ENCODE peak calls at places on chromosomes 2 and 18, in four cellular contexts. One of them, this sample, is unnamed.

GRCh38 chr2:146940016-146940685 is 904.7 kb upstream of the ACVR2A start:
- DNase-seq in choroid plexus epithelial cell: peak
- DNase-seq in H1: no peak
- DNase-seq in uterus: no peak
- DNase-seq in this sample: no peak

GRCh38 chr2:213233438-213234330 is 50.6 kb upstream of the SPAG16 start:
- DNase-seq in choroid plexus epithelial cell: no peak
- DNase-seq in H1: no peak
- DNase-seq in uterus: no peak
- DNase-seq in this sample: no peak

GRCh38 chr2:83196225-83196624 is 1262.9 kb downstream of the SUCLG1 start:
- DNase-seq in choroid plexus epithelial cell: peak
- DNase-seq in H1: no peak
- DNase-seq in uterus: no peak
- DNase-seq in this sample: peak

GRCh38 chr2:67259581-67260347 is 137.4 kb upstream of the ETAA1 start:
- DNase-seq in choroid plexus epithelial cell: peak
- DNase-seq in H1: no peak
- DNase-seq in uterus: peak
- DNase-seq in this sample: peak

GRCh38 chr2:165872101-165872791 is 78.2 kb upstream of the GALNT3 start:
- DNase-seq in choroid plexus epithelial cell: no peak
- DNase-seq in H1: no peak
- DNase-seq in uterus: no peak
- DNase-seq in this sample: no peak

GRCh38 chr2:181546086-181546485 is 88.9 kb downstream of the ITGA4 start:
- DNase-seq in choroid plexus epithelial cell: peak
- DNase-seq in H1: no peak
- DNase-seq in uterus: no peak
- DNase-seq in this sample: peak

GRCh38 chr18:44733069-44733753 is 52.5 kb downstream of the SETBP1 start:
- DNase-seq in choroid plexus epithelial cell: peak
- DNase-seq in H1: no peak
- DNase-seq in uterus: peak
- DNase-seq in this sample: peak

GRCh38 chr2:29110916-29111315 is 4.3 kb upstream of the CLIP4 start:
- DNase-seq in choroid plexus epithelial cell: peak
- DNase-seq in H1: no peak
- DNase-seq in uterus: no peak
- DNase-seq in this sample: peak

GRCh38 chr2:11676640-11677039 is 6.6 kb upstream of the NTSR2 start:
- DNase-seq in choroid plexus epithelial cell: peak
- DNase-seq in H1: no peak
- DNase-seq in uterus: no peak
- DNase-seq in this sample: no peak

GRCh38 chr2:241870081-241870541 is 582 bp downstream of the RTP5 start:
- DNase-seq in choroid plexus epithelial cell: no peak
- DNase-seq in H1: no peak
- DNase-seq in uterus: no peak
- DNase-seq in this sample: no peak

GRCh38 chr2:72794572-72794971 is 31.3 kb downstream of the EXOC6B start:
- DNase-seq in choroid plexus epithelial cell: no peak
- DNase-seq in H1: no peak
- DNase-seq in uterus: no peak
- DNase-seq in this sample: no peak

GRCh38 chr2:45904267-45904921 is 252.9 kb downstream of the PRKCE start:
- DNase-seq in choroid plexus epithelial cell: no peak
- DNase-seq in H1: no peak
- DNase-seq in uterus: no peak
- DNase-seq in this sample: peak

GRCh38 chr2:72859831-72860262 is 27.4 kb upstream of the SPR start:
- DNase-seq in choroid plexus epithelial cell: peak
- DNase-seq in H1: peak
- DNase-seq in uterus: peak
- DNase-seq in this sample: peak

GRCh38 chr2:173935305-173935704 is 29.9 kb downstream of the SP3 start:
- DNase-seq in choroid plexus epithelial cell: no peak
- DNase-seq in H1: no peak
- DNase-seq in uterus: no peak
- DNase-seq in this sample: no peak

GRCh38 chr2:68579689-68580088 is 63.7 kb upstream of the PROKR1 start:
- DNase-seq in choroid plexus epithelial cell: no peak
- DNase-seq in H1: no peak
- DNase-seq in uterus: no peak
- DNase-seq in this sample: no peak

GRCh38 chr2:159615936-159616733 is at the start of gene BAZ2B:
- DNase-seq in choroid plexus epithelial cell: peak
- DNase-seq in H1: no peak
- DNase-seq in uterus: peak
- DNase-seq in this sample: peak

GRCh38 chr18:10476430-10476829 is 22.0 kb downstream of the APCDD1 start:
- DNase-seq in choroid plexus epithelial cell: no peak
- DNase-seq in H1: no peak
- DNase-seq in uterus: no peak
- DNase-seq in this sample: peak

GRCh38 chr2:193556766-193557470 is 1362.2 kb upstream of the TMEFF2 start:
- DNase-seq in choroid plexus epithelial cell: peak
- DNase-seq in H1: no peak
- DNase-seq in uterus: no peak
- DNase-seq in this sample: peak

GRCh38 chr18:24408496-24408895 is 10.9 kb upstream of the OSBPL1A start:
- DNase-seq in choroid plexus epithelial cell: no peak
- DNase-seq in H1: no peak
- DNase-seq in uterus: no peak
- DNase-seq in this sample: no peak

GRCh38 chr18:22558945-22559385 is 141.2 kb upstream of the CTAGE1 start:
- DNase-seq in choroid plexus epithelial cell: peak
- DNase-seq in H1: no peak
- DNase-seq in uterus: peak
- DNase-seq in this sample: peak

GRCh38 chr2:219292616-219293015 is 13.4 kb downstream of the DNAJB2 start:
- DNase-seq in choroid plexus epithelial cell: no peak
- DNase-seq in H1: no peak
- DNase-seq in uterus: no peak
- DNase-seq in this sample: no peak

GRCh38 chr2:102410952-102411351 is 12.0 kb upstream of the IL18RAP start:
- DNase-seq in choroid plexus epithelial cell: no peak
- DNase-seq in H1: no peak
- DNase-seq in uterus: no peak
- DNase-seq in this sample: no peak

DNA sequence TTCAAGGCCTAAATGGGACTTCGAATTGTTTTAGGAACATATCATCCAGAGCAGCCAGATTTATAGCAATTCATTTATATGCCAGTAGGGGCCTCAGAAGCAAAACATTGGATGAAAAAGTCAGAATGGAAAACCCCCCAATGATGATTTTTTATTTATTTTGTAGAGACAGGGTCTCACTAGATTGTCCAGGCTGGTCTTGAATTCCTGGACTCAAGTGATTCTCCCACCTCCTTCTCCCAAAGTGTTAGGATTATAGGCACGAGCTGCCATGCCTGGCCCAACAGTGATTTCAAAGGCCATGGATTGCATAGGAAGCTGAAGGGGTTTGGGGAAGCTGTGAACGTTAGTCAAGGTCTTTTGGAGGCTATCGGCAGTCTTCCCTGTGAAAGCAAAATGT is 21.9 kb upstream of the MCFD2 start:
- DNase-seq in choroid plexus epithelial cell: peak
- DNase-seq in H1: no peak
- DNase-seq in uterus: no peak
- DNase-seq in this sample: no peak
- TF ChIP-seq CTCF in choroid plexus epithelial cell: peak
- TF ChIP-seq CTCF in H1: no peak
- TF ChIP-seq CTCF in uterus: no peak
- TF ChIP-seq CTCF in this sample: peak

DNA sequence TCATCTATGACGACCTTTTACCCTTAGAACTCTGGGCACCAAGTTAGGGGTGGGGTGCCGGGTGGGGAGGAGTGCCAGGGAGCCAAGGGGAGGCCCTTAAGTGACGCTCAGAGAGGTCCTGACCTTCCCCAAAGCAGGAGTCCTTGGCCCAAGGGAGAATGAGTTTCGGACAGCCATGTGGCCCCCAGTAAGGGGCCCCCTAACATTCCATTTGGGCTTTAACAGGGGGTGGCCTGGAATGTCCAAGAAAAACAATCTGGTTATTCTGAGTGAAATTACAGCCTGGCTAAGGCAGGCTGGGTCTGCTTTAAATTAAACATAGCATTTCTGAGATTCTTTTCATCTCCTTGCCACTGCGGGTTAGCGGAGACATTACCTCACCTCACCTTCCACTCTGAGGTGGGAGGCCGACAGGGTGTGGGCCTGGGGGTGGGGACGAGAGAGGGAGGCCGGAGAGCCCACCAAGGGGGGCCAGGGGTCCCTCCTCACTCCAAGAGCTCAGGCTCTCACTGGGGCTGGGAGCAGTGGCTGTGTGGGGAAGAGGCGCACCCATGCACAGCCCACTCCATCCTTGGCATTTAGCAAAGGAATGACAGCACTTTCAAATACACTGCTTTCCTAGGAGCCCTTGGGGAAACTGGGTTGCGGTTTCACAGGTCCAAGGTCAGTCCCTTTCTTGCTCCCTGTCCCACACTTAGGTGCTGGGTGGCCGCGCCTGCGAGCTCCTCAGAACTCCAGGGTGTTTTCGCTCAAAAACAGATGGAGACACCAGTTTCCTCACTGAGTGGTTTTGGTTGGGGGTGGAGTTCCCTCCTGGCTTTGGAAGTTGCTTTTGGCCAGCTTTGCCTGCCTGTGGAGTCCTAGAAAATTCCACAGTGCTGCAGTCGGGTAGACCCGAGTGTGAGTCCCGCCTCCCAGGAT is 107.4 kb downstream of the POLR1A start:
- DNase-seq in choroid plexus epithelial cell: peak
- DNase-seq in H1: no peak
- DNase-seq in uterus: peak
- DNase-seq in this sample: peak
- H3K4me3 ChIP-seq in choroid plexus epithelial cell: peak
- H3K4me3 ChIP-seq in H1: no peak
- H3K4me3 ChIP-seq in uterus: no peak
- H3K4me3 ChIP-seq in this sample: no peak

GRCh38 chr18:7608798-7609197 is 41.7 kb downstream of the PTPRM start:
- DNase-seq in choroid plexus epithelial cell: peak
- DNase-seq in H1: no peak
- DNase-seq in uterus: no peak
- DNase-seq in this sample: no peak

GRCh38 chr18:7605705-7606104 is 38.6 kb downstream of the PTPRM start:
- DNase-seq in choroid plexus epithelial cell: no peak
- DNase-seq in H1: no peak
- DNase-seq in uterus: no peak
- DNase-seq in this sample: no peak

GRCh38 chr18:7608174-7608550 is 41.0 kb downstream of the PTPRM start:
- DNase-seq in choroid plexus epithelial cell: peak
- DNase-seq in H1: no peak
- DNase-seq in uterus: no peak
- DNase-seq in this sample: peak

GRCh38 chr18:7609617-7610016 is 42.5 kb downstream of the PTPRM start:
- DNase-seq in choroid plexus epithelial cell: no peak
- DNase-seq in H1: no peak
- DNase-seq in uterus: no peak
- DNase-seq in this sample: no peak

GRCh38 chr18:7607535-7608173 is 40.5 kb downstream of the PTPRM start:
- DNase-seq in choroid plexus epithelial cell: no peak
- DNase-seq in H1: no peak
- DNase-seq in uterus: no peak
- DNase-seq in this sample: no peak
- TF ChIP-seq CTCF in choroid plexus epithelial cell: no peak
- TF ChIP-seq CTCF in H1: no peak
- TF ChIP-seq CTCF in uterus: no peak
- TF ChIP-seq CTCF in this sample: no peak

DNA sequence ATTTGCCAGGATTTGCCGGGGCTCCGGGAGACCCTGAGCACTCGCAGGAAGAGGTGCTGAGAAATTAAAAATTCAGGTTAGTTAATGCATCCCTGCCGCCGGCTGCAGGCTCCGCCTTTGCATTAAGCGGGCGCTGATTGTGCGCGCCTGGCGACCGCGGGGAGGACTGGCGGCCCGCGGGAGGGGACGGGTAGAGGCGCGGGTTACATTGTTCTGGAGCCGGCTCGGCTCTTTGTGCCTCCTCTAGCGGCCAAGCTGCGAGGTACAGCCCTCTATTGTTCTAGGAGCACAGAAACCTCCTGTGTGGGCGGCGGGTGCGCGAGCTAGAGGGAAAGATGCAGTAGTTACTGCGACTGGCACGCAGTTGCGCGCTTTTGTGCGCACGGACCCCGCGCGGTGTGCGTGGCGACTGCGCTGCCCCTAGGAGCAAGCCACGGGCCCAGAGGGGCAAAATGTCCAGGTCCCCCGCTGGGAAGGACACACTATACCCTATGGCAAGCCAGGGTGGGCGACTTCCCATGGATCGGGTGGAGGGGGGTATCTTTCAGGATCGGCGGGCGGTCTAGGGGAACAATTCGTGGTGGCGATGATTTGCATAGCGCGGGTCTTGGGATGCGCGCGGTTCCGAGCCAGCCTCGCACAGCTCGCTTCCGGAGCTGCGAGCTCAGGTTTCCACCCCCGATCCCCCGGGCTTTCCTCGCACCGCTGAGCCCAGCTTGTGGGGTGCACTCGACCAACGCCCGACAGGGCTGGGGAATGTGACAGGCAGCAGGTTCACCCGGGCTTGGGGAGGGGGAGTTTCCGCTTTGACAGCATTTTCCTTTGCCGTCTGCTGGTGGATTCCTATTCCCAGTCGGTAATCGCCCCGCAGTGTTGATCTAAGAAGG is 2.9 kb downstream of the ONECUT2 start:
- DNase-seq in choroid plexus epithelial cell: peak
- DNase-seq in H1: peak
- DNase-seq in uterus: no peak
- DNase-seq in this sample: no peak
- H3K4me3 ChIP-seq in choroid plexus epithelial cell: no peak
- H3K4me3 ChIP-seq in H1: peak
- H3K4me3 ChIP-seq in uterus: no peak
- H3K4me3 ChIP-seq in this sample: peak

GRCh38 chr18:48615566-48616401 is 77.0 kb downstream of the CTIF start:
- DNase-seq in choroid plexus epithelial cell: no peak
- DNase-seq in H1: no peak
- DNase-seq in uterus: no peak
- DNase-seq in this sample: no peak
- TF ChIP-seq CTCF in choroid plexus epithelial cell: no peak
- TF ChIP-seq CTCF in H1: peak
- TF ChIP-seq CTCF in uterus: no peak
- TF ChIP-seq CTCF in this sample: no peak

GRCh38 chr2:71528221-71528620 is 74.9 kb downstream of the DYSF start:
- DNase-seq in choroid plexus epithelial cell: no peak
- DNase-seq in H1: no peak
- DNase-seq in uterus: no peak
- DNase-seq in this sample: no peak
- H3K4me3 ChIP-seq in choroid plexus epithelial cell: no peak
- H3K4me3 ChIP-seq in H1: no peak
- H3K4me3 ChIP-seq in uterus: no peak
- H3K4me3 ChIP-seq in this sample: no peak

This sample was measured in astrocyte of the spinal cord.